ENCODE peak calls at places on chromosomes 2 and 18, in four cellular contexts. W is neuronal stem cell, V is H9, O is IMR-90. F is an unnamed sample.

GRCh38 chr2:60880633-60880987 is 764 bp upstream of the REL start:
- DNase-seq in W (peak; percentile 4), V (no peak), O (no peak), F (no peak)

GRCh38 chr2:64466696-64467462 is 12.9 kb downstream of the LGALSL start:
- DNase-seq in W (no peak), V (no peak), O (no peak), F (no peak)

GRCh38 chr2:27071277-27071989 is at the start of gene OST4:
- DNase-seq in W (peak; percentile 90), V (peak; percentile 93), O (peak; percentile 92), F (peak; percentile 95)

GRCh38 chr2:140804682-140805235 is 1326.1 kb downstream of the LRP1B start:
- DNase-seq in W (no peak), V (no peak), O (no peak), F (no peak)

GRCh38 chr2:200797242-200797770 is 14.4 kb upstream of the BZW1 start:
- DNase-seq in W (no peak), V (no peak), O (peak; percentile 26), F (no peak)

GRCh38 chr2:135840601-135841000 is 3.6 kb upstream of the LCT start:
- DNase-seq in W (no peak), V (no peak), O (no peak), F (no peak)

GRCh38 chr2:228917195-228917594 is 353.9 kb downstream of the PID1 start:
- DNase-seq in W (no peak), V (no peak), O (peak; percentile 41), F (peak; percentile 74)

GRCh38 chr18:51051105-51051712 is 21.2 kb downstream of the SMAD4 start:
- DNase-seq in W (peak; percentile 36), V (no peak), O (peak; percentile 65), F (peak; percentile 79)

GRCh38 chr2:237547841-237548416 is 18.4 kb upstream of the PRLH start:
- DNase-seq in W (no peak), V (peak; percentile 51), O (peak; percentile 13), F (no peak)

GRCh38 chr2:550860-551259 is 126.3 kb downstream of the TMEM18 start:
- DNase-seq in W (no peak), V (no peak), O (no peak), F (no peak)

GRCh38 chr2:233673896-233674295 is 2.2 kb downstream of the UGT1A9 start:
- DNase-seq in W (no peak), V (no peak), O (no peak), F (no peak)

GRCh38 chr18:80178935-80179818 is 68.1 kb downstream of the PARD6G start:
- DNase-seq in W (no peak), V (no peak), O (no peak), F (no peak)

GRCh38 chr18:57242285-57242684 is 95.4 kb downstream of the BOD1L2 start:
- DNase-seq in W (no peak), V (no peak), O (no peak), F (no peak)

DNA sequence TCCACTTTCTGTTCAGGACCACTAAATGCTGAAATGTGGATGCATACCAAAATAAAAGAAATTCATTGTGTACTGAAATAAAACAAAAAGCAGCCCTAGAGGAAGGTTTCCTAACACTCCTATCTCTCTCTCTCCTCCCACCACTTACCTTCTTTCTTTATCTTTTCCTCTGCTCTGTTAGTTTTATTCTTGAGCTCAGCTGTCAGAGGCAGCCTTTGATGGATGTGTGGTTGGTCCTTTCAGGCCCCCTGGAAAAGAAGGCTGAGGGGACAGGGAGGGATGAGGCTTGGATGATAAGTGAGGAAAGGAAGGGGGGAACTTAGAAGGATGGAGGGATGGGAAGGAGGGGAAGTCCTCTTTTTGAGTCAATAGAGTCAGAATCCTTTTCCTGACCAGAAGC is 47.6 kb downstream of the DHRS9 start:
- DNase-seq in W (no peak), V (no peak), O (no peak), F (no peak)
- H2AK5ac ChIP-seq in W (no peak overlapping the region), V (no peak overlapping the region), O (no peak overlapping the region), F (no peak overlapping the region)

GRCh38 chr2:138271467-138271866 is 230.1 kb upstream of the SPOPL start:
- DNase-seq in W (no peak), V (peak; percentile 70), O (no peak), F (no peak)

GRCh38 chr2:138272524-138273210 is 228.9 kb upstream of the SPOPL start:
- DNase-seq in W (no peak), V (no peak), O (peak; percentile 10), F (no peak)

GRCh38 chr2:138267161-138267901 is 234.2 kb upstream of the SPOPL start:
- DNase-seq in W (no peak), V (no peak), O (peak; percentile 88), F (no peak)

GRCh38 chr2:138267902-138268254 is 233.7 kb upstream of the SPOPL start:
- DNase-seq in W (no peak), V (no peak), O (no peak), F (no peak)

DNA sequence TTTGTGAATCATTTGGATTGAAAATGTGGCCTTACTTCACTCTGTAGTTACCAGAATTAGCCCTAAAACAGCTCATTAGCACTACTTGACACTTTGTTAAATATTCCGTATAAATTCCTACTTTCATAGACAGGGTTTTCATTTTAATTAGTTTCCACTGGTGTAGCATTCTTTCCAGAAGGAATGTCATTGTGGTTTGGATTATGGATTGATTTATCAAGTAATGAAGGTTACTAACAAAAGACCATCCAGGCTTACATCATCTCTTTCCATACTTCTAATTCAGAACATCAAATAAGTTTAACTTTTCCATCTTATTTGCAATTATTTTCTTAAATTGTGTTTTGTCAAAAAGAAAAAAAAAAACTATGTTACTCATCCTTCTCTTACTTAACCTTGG is 231.8 kb upstream of the SPOPL start:
- DNase-seq in W (no peak), V (no peak), O (peak; percentile 13), F (no peak)
- H2AFZ ChIP-seq in W (no peak overlapping the region), V (no peak overlapping the region), O (no peak overlapping the region), F (no peak overlapping the region)

DNA sequence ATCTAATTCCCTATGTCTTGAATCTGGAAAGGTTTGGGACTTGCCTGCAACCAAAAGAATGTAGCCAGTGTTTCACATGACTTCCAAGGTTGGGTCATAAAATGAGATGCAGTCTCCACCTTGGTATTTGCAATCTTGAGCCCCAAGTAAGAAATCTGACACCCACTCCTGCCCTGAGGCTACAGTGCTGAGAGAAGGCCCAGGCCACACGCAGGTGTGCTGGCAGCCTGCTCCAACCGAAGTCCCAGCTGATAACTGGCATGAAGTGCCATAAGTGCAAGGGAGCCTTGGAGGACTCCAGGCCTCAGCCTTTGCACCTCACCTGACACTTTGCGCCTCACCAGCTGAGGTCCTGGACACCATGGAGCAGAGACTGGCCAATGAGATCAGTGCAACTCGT is 182.7 kb downstream of the ANAPC1 start:
- DNase-seq in W (no peak), V (peak; percentile 51), O (no peak), F (no peak)
- H3K18ac ChIP-seq in W (peak overlapping the region; percentile 61), V (no peak overlapping the region), O (no peak overlapping the region), F (no peak overlapping the region)

GRCh38 chr18:8662574-8663255 is 42.6 kb upstream of the MTCL1 start:
- DNase-seq in W (no peak), V (no peak), O (no peak), F (no peak)
- H2AK5ac ChIP-seq in W (peak overlapping the region; percentile 77), V (no peak overlapping the region), O (peak overlapping the region; percentile 20), F (no peak overlapping the region)

DNA sequence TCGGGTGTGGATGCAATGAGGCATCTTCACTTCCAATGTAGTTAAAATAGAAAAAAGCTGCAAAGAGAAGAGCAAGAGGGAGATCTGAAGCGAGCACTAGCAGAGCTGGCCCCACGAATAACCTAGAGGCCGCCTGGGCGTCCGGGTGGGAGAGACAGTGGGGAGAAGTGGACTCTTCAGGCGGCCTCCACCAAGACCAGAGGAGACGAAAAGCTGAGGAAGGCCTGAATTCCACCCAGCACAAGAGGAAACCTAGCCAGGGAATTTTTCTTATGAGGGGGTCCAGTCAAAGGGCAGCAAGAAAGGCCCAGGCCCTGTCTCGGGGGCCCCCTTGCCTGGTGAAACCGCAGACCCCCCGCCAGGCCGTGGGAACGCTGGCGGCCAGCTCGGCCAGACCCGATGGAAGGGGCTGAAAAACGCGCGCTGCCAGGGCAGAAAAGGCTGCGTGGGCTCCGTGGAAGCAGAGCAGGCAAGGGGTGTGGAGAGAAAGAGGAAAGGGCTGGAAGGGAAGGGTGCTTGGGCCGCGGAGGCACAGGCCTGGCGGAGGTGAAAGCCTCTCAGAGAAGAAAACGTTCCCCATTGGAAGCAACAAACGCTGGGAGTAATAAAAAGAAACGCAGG is 69.2 kb downstream of the KCTD1 start:
- DNase-seq in W (no peak), V (peak; percentile 41), O (no peak), F (no peak)
- H2AFZ ChIP-seq in W (no peak overlapping the region), V (peak overlapping the region; percentile 34), O (peak overlapping the region; percentile 36), F (no peak overlapping the region)

DNA sequence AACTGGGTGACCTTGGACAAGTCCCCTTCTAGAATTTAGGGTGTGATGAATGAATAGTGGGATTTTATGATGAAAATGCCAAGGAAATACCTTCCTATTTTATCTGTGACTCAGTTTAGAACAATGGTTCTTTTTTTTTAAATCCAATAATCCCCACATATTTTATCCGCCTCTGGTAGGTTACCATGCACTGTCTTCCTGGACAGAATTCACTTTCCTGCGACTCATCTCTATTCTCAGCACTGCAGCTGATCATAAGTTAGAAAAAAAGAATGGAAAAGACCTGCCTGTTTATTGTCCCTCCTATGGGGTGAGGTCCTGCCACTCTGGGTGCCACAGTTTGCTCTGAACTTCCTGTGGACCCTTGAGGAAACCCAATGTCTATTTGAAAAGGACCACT is 73.1 kb downstream of the IRS1 start:
- DNase-seq in W (no peak), V (no peak), O (peak; percentile 63), F (no peak)
- H3K18ac ChIP-seq in W (no peak overlapping the region), V (no peak overlapping the region), O (peak overlapping the region; percentile 71), F (no peak overlapping the region)